ENCODE peak calls at places on chromosomes 13 and 19, in five cellular contexts. One of them, this sample, is unnamed.
A peak's percentile ranks its signal among the peaks of the same experiment; 100 is the strongest.

GRCh38 chr13:44759723-44760360 is 183.7 kb upstream of the TSC22D1 start:
- DNase-seq in H1: no peak
- DNase-seq in HepG2: peak; percentile 21
- DNase-seq in NT2/D1: no peak
- DNase-seq in GM12878: no peak
- DNase-seq in this sample: peak; percentile 21

GRCh38 chr19:16645140-16645539 is 14.8 kb downstream of the SMIM7 start:
- DNase-seq in H1: no peak
- DNase-seq in HepG2: no peak
- DNase-seq in NT2/D1: no peak
- DNase-seq in GM12878: no peak
- DNase-seq in this sample: no peak

GRCh38 chr19:13430790-13431582 is 75.3 kb downstream of the CACNA1A start:
- DNase-seq in H1: peak; percentile 85
- DNase-seq in HepG2: peak; percentile 33
- DNase-seq in NT2/D1: peak; percentile 50
- DNase-seq in GM12878: no peak
- DNase-seq in this sample: peak; percentile 50

GRCh38 chr13:72808917-72809500 is 27.1 kb downstream of the PIBF1 start:
- DNase-seq in H1: no peak
- DNase-seq in HepG2: peak; percentile 9
- DNase-seq in NT2/D1: no peak
- DNase-seq in GM12878: no peak
- DNase-seq in this sample: peak; percentile 31

GRCh38 chr19:927707-928401 is 2.0 kb downstream of the ARID3A start:
- DNase-seq in H1: no peak
- DNase-seq in HepG2: no peak
- DNase-seq in NT2/D1: no peak
- DNase-seq in GM12878: no peak
- DNase-seq in this sample: no peak

GRCh38 chr19:10796653-10797052 is 39.4 kb downstream of the TMED1 start:
- DNase-seq in H1: no peak
- DNase-seq in HepG2: no peak
- DNase-seq in NT2/D1: no peak
- DNase-seq in GM12878: no peak
- DNase-seq in this sample: no peak

GRCh38 chr19:37931941-37932655 is 25.1 kb downstream of the SIPA1L3 start:
- DNase-seq in H1: peak; percentile 78
- DNase-seq in HepG2: peak; percentile 84
- DNase-seq in NT2/D1: peak; percentile 20
- DNase-seq in GM12878: no peak
- DNase-seq in this sample: no peak

GRCh38 chr13:49116873-49117272 is 103.3 kb upstream of the MLNR start:
- DNase-seq in H1: no peak
- DNase-seq in HepG2: no peak
- DNase-seq in NT2/D1: no peak
- DNase-seq in GM12878: no peak
- DNase-seq in this sample: no peak

GRCh38 chr13:33510350-33510749 is 224.8 kb upstream of the STARD13 start:
- DNase-seq in H1: no peak
- DNase-seq in HepG2: no peak
- DNase-seq in NT2/D1: no peak
- DNase-seq in GM12878: no peak
- DNase-seq in this sample: no peak

DNA sequence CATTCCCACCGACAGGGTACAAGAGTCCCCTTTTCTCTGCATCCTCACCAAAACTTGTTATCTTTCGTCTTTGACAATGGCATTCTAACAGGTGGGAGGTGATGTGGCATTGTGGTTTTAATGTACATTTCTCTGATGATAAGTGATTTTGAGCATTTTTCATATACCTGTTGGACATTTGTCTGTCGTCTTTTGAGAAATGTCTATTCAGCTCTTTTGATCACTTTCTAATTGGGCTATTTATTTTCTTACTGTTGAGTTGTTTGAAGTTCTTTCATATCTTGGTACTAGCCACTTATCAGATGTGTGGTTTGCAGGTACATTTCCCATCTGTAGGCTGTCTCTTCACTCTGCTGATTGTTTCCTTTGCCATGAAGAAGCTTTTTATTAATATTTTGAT is 219.0 kb upstream of the SOX1 start:
- DNase-seq in H1: no peak
- DNase-seq in HepG2: no peak
- DNase-seq in NT2/D1: no peak
- DNase-seq in GM12878: no peak
- DNase-seq in this sample: no peak
- TF ChIP-seq SUZ12 in H1: no peak
- TF ChIP-seq SUZ12 in HepG2: no peak
- TF ChIP-seq SUZ12 in NT2/D1: no peak
- TF ChIP-seq SUZ12 in GM12878: no peak
- TF ChIP-seq SUZ12 in this sample: no peak

GRCh38 chr19:31874313-31874712 is 471.1 kb upstream of the ZNF507 start:
- DNase-seq in H1: no peak
- DNase-seq in HepG2: no peak
- DNase-seq in NT2/D1: no peak
- DNase-seq in GM12878: no peak
- DNase-seq in this sample: no peak
- TF ChIP-seq SUZ12 in H1: no peak
- TF ChIP-seq SUZ12 in HepG2: no peak
- TF ChIP-seq SUZ12 in NT2/D1: no peak
- TF ChIP-seq SUZ12 in GM12878: no peak
- TF ChIP-seq SUZ12 in this sample: no peak

GRCh38 chr19:7748171-7748570 is 837 bp upstream of the CD209 start:
- DNase-seq in H1: no peak
- DNase-seq in HepG2: no peak
- DNase-seq in NT2/D1: no peak
- DNase-seq in GM12878: no peak
- DNase-seq in this sample: no peak

GRCh38 chr19:7751157-7751783 is 3.9 kb upstream of the CD209 start:
- DNase-seq in H1: no peak
- DNase-seq in HepG2: no peak
- DNase-seq in NT2/D1: no peak
- DNase-seq in GM12878: peak; percentile 56
- DNase-seq in this sample: no peak

GRCh38 chr19:7746903-7747884 is at the start of gene CD209:
- DNase-seq in H1: no peak
- DNase-seq in HepG2: no peak
- DNase-seq in NT2/D1: no peak
- DNase-seq in GM12878: no peak
- DNase-seq in this sample: no peak

GRCh38 chr19:7744871-7745270 is 2.5 kb downstream of the CD209 start:
- DNase-seq in H1: no peak
- DNase-seq in HepG2: no peak
- DNase-seq in NT2/D1: no peak
- DNase-seq in GM12878: no peak
- DNase-seq in this sample: no peak

GRCh38 chr19:7748756-7749155 is 1.4 kb upstream of the CD209 start:
- DNase-seq in H1: peak; percentile 60
- DNase-seq in HepG2: peak; percentile 14
- DNase-seq in NT2/D1: peak; percentile 16
- DNase-seq in GM12878: no peak
- DNase-seq in this sample: no peak
- TF ChIP-seq SUZ12 in H1: no peak
- TF ChIP-seq SUZ12 in HepG2: no peak
- TF ChIP-seq SUZ12 in NT2/D1: no peak
- TF ChIP-seq SUZ12 in GM12878: no peak
- TF ChIP-seq SUZ12 in this sample: no peak

GRCh38 chr13:110410000-110410399 is 102.9 kb downstream of the COL4A2 start:
- DNase-seq in H1: no peak
- DNase-seq in HepG2: no peak
- DNase-seq in NT2/D1: no peak
- DNase-seq in GM12878: no peak
- DNase-seq in this sample: no peak

GRCh38 chr13:110411316-110412105 is 104.4 kb downstream of the COL4A2 start:
- DNase-seq in H1: no peak
- DNase-seq in HepG2: no peak
- DNase-seq in NT2/D1: no peak
- DNase-seq in GM12878: no peak
- DNase-seq in this sample: no peak

GRCh38 chr13:110409581-110409992 is 102.5 kb downstream of the COL4A2 start:
- DNase-seq in H1: no peak
- DNase-seq in HepG2: no peak
- DNase-seq in NT2/D1: no peak
- DNase-seq in GM12878: no peak
- DNase-seq in this sample: no peak

GRCh38 chr13:110412132-110412912 is 105.2 kb downstream of the COL4A2 start:
- DNase-seq in H1: peak; percentile 89
- DNase-seq in HepG2: peak; percentile 49
- DNase-seq in NT2/D1: peak; percentile 73
- DNase-seq in GM12878: peak; percentile 40
- DNase-seq in this sample: peak; percentile 56

GRCh38 chr13:110410906-110411305 is 103.8 kb downstream of the COL4A2 start:
- DNase-seq in H1: no peak
- DNase-seq in HepG2: no peak
- DNase-seq in NT2/D1: no peak
- DNase-seq in GM12878: no peak
- DNase-seq in this sample: no peak
- TF ChIP-seq SUZ12 in H1: no peak
- TF ChIP-seq SUZ12 in HepG2: no peak
- TF ChIP-seq SUZ12 in NT2/D1: no peak
- TF ChIP-seq SUZ12 in GM12878: no peak
- TF ChIP-seq SUZ12 in this sample: no peak

GRCh38 chr13:69579351-69579750 is 528.3 kb upstream of the ATXN8OS start:
- DNase-seq in H1: no peak
- DNase-seq in HepG2: no peak
- DNase-seq in NT2/D1: no peak
- DNase-seq in GM12878: no peak
- DNase-seq in this sample: no peak

GRCh38 chr13:69585656-69586055 is 522.0 kb upstream of the ATXN8OS start:
- DNase-seq in H1: no peak
- DNase-seq in HepG2: no peak
- DNase-seq in NT2/D1: no peak
- DNase-seq in GM12878: no peak
- DNase-seq in this sample: no peak

DNA sequence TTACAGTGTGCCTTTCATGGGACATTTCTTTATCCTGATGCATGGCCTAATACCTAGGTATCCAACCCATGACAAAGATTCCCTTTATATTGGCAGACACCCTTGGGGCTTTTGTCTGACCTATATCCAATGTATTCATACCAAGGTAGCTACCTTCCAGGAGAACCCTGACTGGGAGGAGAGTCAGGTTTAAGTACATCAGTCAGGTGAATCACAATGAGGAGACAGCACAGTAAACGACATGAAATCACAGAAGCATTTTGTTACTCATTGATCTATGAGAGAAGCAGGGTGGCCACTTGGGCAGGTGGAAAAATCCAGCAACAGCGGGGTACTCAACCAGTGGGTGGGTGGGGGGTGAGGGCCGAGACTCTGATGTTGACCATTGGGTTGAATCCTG is 527.4 kb upstream of the ATXN8OS start:
- DNase-seq in H1: no peak
- DNase-seq in HepG2: no peak
- DNase-seq in NT2/D1: peak; percentile 6
- DNase-seq in GM12878: no peak
- DNase-seq in this sample: no peak
- TF ChIP-seq SUZ12 in H1: no peak
- TF ChIP-seq SUZ12 in HepG2: no peak
- TF ChIP-seq SUZ12 in NT2/D1: no peak
- TF ChIP-seq SUZ12 in GM12878: no peak
- TF ChIP-seq SUZ12 in this sample: no peak

This sample was measured in HEK293T.